ENCODE peak calls at places on chromosomes 11 and 22, in seven cellular contexts. X is esophagus squamous epithelium, E is body of pancreas, C is uterus, N is IMR-90, K is heart left ventricle, T is breast epithelium. A is an unnamed sample.

GRCh38 chr11:36492724-36493304 is 17.3 kb downstream of the TRAF6 start:
- DNase-seq in T (no peak), N (peak; percentile 63), K (no peak), X (no peak), E (peak; percentile 34), C (no peak), A (no peak)

GRCh38 chr11:119195680-119196079 is 10.4 kb downstream of the NHERF4 start:
- DNase-seq in T (no peak), X (no peak), K (no peak), E (peak; percentile 43), C (no peak), N (peak; percentile 58), A (no peak)

GRCh38 chr11:2930705-2931415 is 1.6 kb upstream of the PHLDA2 start:
- DNase-seq in N (peak; percentile 23), C (peak; percentile 44), E (peak; percentile 89), T (peak; percentile 80), X (no peak), K (peak; percentile 66), A (peak; percentile 69)

GRCh38 chr22:36334838-36335603 is 52.7 kb downstream of the MYH9 start:
- DNase-seq in N (peak; percentile 84), C (no peak), E (peak; percentile 67), X (no peak), T (peak; percentile 78), K (peak; percentile 70), A (no peak)

GRCh38 chr11:113579292-113579940 is 104.2 kb upstream of the DRD2 start:
- DNase-seq in E (no peak), C (no peak), T (no peak), X (no peak), N (no peak), K (no peak), A (no peak)

GRCh38 chr11:32893091-32893946 is 708 bp downstream of the QSER1 start:
- DNase-seq in K (peak; percentile 74), C (peak; percentile 59), X (no peak), N (peak; percentile 26), E (peak; percentile 67), T (peak; percentile 27), A (peak; percentile 62)

GRCh38 chr22:38955250-38955775 is 2.1 kb upstream of the APOBEC3A start:
- DNase-seq in C (no peak), E (no peak), K (no peak), X (no peak), T (peak; percentile 14), N (no peak), A (no peak)

GRCh38 chr11:5369793-5370192 is 13.8 kb upstream of the OR51M1 start:
- DNase-seq in C (no peak), E (no peak), K (no peak), N (peak; percentile 90), X (no peak), T (no peak), A (no peak)

GRCh38 chr11:69774354-69775162 is 583 bp downstream of the FGF4 start:
- DNase-seq in C (no peak), X (no peak), E (no peak), T (no peak), N (no peak), K (no peak), A (no peak)

GRCh38 chr11:62127941-62128770 is 4.3 kb downstream of the INCENP start:
- DNase-seq in E (no peak), N (no peak), T (no peak), K (no peak), X (no peak), C (no peak), A (no peak)

GRCh38 chr11:131370090-131370751 is at the start of gene NTM:
- DNase-seq in T (no peak), X (no peak), K (peak; percentile 61), C (no peak), N (peak; percentile 7), E (peak; percentile 76), A (peak; percentile 44)

GRCh38 chr22:46425011-46425410 is 89.5 kb downstream of the TRMU start:
- DNase-seq in C (no peak), K (no peak), X (no peak), T (no peak), E (no peak), N (peak; percentile 72), A (no peak)

GRCh38 chr11:107043242-107043991 is 25.1 kb upstream of the GUCY1A2 start:
- DNase-seq in C (no peak), E (no peak), X (no peak), N (peak; percentile 82), K (no peak), T (no peak), A (no peak)

GRCh38 chr11:81497202-81497804 is 1236.4 kb downstream of the FAM181B start:
- DNase-seq in X (no peak), K (no peak), C (no peak), T (no peak), N (peak; percentile 16), E (peak; percentile 10), A (peak; percentile 25)

DNA sequence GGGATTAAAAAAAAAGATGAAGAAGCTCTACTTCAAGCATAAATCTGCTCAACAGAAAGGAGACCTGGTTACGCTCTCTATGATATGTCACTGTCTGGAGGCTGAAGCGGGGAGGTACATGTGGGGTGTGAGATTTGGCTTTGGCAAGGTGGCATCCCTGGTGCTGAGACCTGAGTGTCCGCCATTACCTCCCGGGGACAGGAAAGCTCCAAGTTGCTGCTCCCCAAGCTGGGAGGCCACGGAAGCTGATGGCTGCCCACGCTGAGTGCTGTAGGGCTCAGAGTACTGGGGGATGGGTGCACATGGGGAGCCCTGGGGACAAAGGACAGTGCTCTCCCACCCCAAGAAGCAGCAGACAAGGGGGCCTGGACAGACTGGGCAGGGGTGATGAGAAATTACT is 167.9 kb downstream of the DSCAML1 start:
- DNase-seq in C (no peak), K (no peak), T (no peak), X (no peak), N (no peak), E (no peak), A (no peak)
- H3K36me3 ChIP-seq in C (no peaks in the 10 kb centered on the region), K (no peaks in the 10 kb centered on the region), T (no peaks in the 10 kb centered on the region), X (no peaks in the 10 kb centered on the region), N (no peaks in the 10 kb centered on the region), E (no peaks in the 10 kb centered on the region), A (no peaks in the 10 kb centered on the region)

GRCh38 chr11:110297726-110298297 is 1.4 kb upstream of the RDX start:
- DNase-seq in N (no peak), T (no peak), C (no peak), X (no peak), K (no peak), E (no peak), A (no peak)

GRCh38 chr11:110295086-110295485 is 1.3 kb downstream of the RDX start:
- DNase-seq in E (no peak), N (no peak), K (no peak), C (no peak), T (no peak), X (no peak), A (no peak)

GRCh38 chr11:110295487-110296225 is 758 bp downstream of the RDX start:
- DNase-seq in E (peak; percentile 60), T (peak; percentile 22), X (no peak), N (peak; percentile 40), K (peak; percentile 52), C (peak; percentile 45), A (peak; percentile 66)

GRCh38 chr11:110297082-110297725 is 790 bp upstream of the RDX start:
- DNase-seq in K (no peak), C (no peak), T (no peak), X (no peak), N (peak; percentile 53), E (no peak), A (no peak)

DNA sequence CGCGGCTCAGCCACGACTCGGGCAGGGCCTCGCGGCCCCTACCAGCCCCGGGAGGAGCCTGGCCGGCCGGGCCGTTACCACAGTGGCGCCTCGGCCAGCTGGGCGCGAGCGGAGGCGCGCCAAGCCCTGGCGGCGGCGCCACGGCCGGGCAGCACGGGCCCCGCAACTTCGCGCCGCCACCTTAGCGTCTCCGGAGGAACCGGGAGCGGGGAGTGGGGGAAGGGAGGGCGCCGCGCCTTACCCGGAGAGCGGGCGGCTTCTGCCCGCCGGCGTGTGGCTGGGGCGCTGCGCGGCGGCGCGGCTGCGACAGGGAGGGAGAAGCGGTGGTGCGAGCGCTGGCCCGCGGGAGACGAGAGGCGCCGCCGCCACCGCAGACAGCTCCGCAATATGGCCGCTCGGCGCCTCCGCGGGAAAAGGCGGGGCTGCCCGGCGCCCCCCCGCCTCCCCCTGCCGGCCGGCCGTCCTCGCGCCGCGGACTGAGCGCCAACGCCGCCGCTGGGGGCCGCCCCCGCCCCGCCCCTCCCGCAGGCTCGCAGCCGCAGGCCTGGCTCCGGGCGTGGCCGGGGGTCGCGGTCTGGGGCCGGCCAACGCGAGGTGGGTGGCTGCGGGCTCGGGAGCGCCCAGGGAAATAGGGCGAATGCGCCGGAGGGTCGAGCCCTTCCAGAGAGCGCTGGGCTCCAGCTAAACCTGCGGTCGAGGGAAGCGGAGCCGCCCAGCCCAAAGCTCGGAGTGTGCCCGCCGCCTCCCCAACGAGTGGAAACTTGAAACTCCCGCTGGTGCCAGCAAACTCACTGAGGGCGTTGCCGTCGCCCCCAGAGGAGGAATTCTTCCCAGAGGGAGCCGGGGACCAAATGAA is at the start of gene RDX:
- DNase-seq in E (peak; percentile 72), X (no peak), K (peak; percentile 84), C (peak; percentile 65), N (peak; percentile 63), T (peak; percentile 55), A (peak; percentile 80)
- TF ChIP-seq POLR2A in E (peak; percentile 59), X (peak; percentile 63), K (no peak), C (peak; percentile 46), N (peak; percentile 76), T (no peak), A (no peak)

DNA sequence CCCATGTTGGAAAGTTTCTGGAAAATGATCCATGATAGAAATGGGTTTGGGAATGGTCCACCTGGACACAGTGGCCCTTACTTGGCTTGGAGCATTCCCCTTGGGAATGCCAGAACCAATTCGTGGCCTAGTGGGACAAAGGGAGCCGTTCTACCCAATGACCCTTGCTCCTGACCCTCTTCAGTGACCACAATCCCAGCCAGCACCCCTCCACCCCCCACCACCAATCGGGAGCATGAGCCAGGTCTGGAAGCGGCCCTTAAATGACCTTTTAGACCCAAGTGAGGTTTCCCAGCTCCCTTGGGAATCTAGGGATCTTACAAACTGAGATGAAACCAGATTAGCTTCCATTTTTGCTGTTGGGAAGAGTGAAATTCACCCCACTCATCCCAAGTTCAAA is 51.3 kb upstream of the CDON start:
- DNase-seq in E (no peak), K (no peak), T (no peak), X (no peak), N (no peak), C (peak; percentile 36), A (no peak)
- H3K4me1 ChIP-seq in E (peaks cover 41% of the 10 kb centered on the region), K (peaks cover 3% of the 10 kb centered on the region), T (peaks cover 14% of the 10 kb centered on the region), X (peaks cover 46% of the 10 kb centered on the region), N (peaks cover 38% of the 10 kb centered on the region), C (peaks cover 23% of the 10 kb centered on the region), A (peaks cover 34% of the 10 kb centered on the region)

GRCh38 chr11:64203421-64204079 is 3.0 kb upstream of the FERMT3 start:
- DNase-seq in K (no peak), X (no peak), E (no peak), N (no peak), T (no peak), C (no peak), A (no peak)

GRCh38 chr11:64204080-64204440 is 2.5 kb upstream of the FERMT3 start:
- DNase-seq in K (no peak), T (no peak), E (no peak), X (no peak), N (no peak), C (no peak), A (no peak)

GRCh38 chr11:64204464-64204989 is 2.0 kb upstream of the FERMT3 start:
- DNase-seq in N (peak; percentile 96), K (peak; percentile 85), T (peak; percentile 87), X (no peak), E (peak; percentile 93), C (peak; percentile 86), A (peak; percentile 94)

GRCh38 chr11:64201524-64201923 is 5.0 kb upstream of the FERMT3 start:
- DNase-seq in C (no peak), X (no peak), T (no peak), N (no peak), E (no peak), K (no peak), A (no peak)

GRCh38 chr11:64202992-64203391 is 3.5 kb upstream of the FERMT3 start:
- DNase-seq in K (no peak), N (no peak), C (no peak), E (no peak), T (no peak), X (no peak), A (no peak)
- H3K36me3 ChIP-seq in K (peaks cover 45% of the 10 kb centered on the region), N (peaks cover 61% of the 10 kb centered on the region), C (no peaks in the 10 kb centered on the region), E (peaks cover 29% of the 10 kb centered on the region), T (peaks cover 6% of the 10 kb centered on the region), X (peaks cover 95% of the 10 kb centered on the region), A (no peaks in the 10 kb centered on the region)